ENCODE peak calls at places on chromosomes 6 and 20, in seven cellular contexts. One of them, this sample, is unnamed.
A peak's percentile ranks its signal among the peaks of the same experiment; 100 is the strongest.

GRCh38 chr6:37218061-37218460 is 39.5 kb upstream of the TBC1D22B start:
- DNase-seq in AG10803: no peak
- DNase-seq in CD4-positive, alpha-beta T cell: no peak
- DNase-seq in activated naive CD8-positive, alpha-beta T cell treated with anti-CD3 and anti-CD28 coated beads for 36 hours: no peak
- DNase-seq in AG09319: no peak
- DNase-seq in fibroblast of pulmonary artery: no peak
- DNase-seq in mammary epithelial cell: no peak
- DNase-seq in this sample: no peak

GRCh38 chr20:18287546-18287914 is 797 bp upstream of the ZNF133 start:
- DNase-seq in AG10803: no peak
- DNase-seq in CD4-positive, alpha-beta T cell: no peak
- DNase-seq in activated naive CD8-positive, alpha-beta T cell treated with anti-CD3 and anti-CD28 coated beads for 36 hours: no peak
- DNase-seq in AG09319: no peak
- DNase-seq in fibroblast of pulmonary artery: no peak
- DNase-seq in mammary epithelial cell: no peak
- DNase-seq in this sample: no peak

GRCh38 chr20:54382419-54382818 is 93.0 kb upstream of the DOK5 start:
- DNase-seq in AG10803: no peak
- DNase-seq in CD4-positive, alpha-beta T cell: no peak
- DNase-seq in activated naive CD8-positive, alpha-beta T cell treated with anti-CD3 and anti-CD28 coated beads for 36 hours: no peak
- DNase-seq in AG09319: no peak
- DNase-seq in fibroblast of pulmonary artery: no peak
- DNase-seq in mammary epithelial cell: no peak
- DNase-seq in this sample: no peak

GRCh38 chr6:4549556-4550226 is 226.5 kb upstream of the CDYL start:
- DNase-seq in AG10803: no peak
- DNase-seq in CD4-positive, alpha-beta T cell: no peak
- DNase-seq in activated naive CD8-positive, alpha-beta T cell treated with anti-CD3 and anti-CD28 coated beads for 36 hours: no peak
- DNase-seq in AG09319: no peak
- DNase-seq in fibroblast of pulmonary artery: no peak
- DNase-seq in mammary epithelial cell: no peak
- DNase-seq in this sample: no peak

GRCh38 chr20:47013606-47014005 is 119.0 kb downstream of the EYA2 start:
- DNase-seq in AG10803: no peak
- DNase-seq in CD4-positive, alpha-beta T cell: no peak
- DNase-seq in activated naive CD8-positive, alpha-beta T cell treated with anti-CD3 and anti-CD28 coated beads for 36 hours: no peak
- DNase-seq in AG09319: no peak
- DNase-seq in fibroblast of pulmonary artery: no peak
- DNase-seq in mammary epithelial cell: no peak
- DNase-seq in this sample: no peak

GRCh38 chr6:169702640-169703246 is 817 bp downstream of the C6orf120 start:
- DNase-seq in AG10803: no peak
- DNase-seq in CD4-positive, alpha-beta T cell: peak; percentile 32
- DNase-seq in activated naive CD8-positive, alpha-beta T cell treated with anti-CD3 and anti-CD28 coated beads for 36 hours: peak; percentile 56
- DNase-seq in AG09319: no peak
- DNase-seq in fibroblast of pulmonary artery: no peak
- DNase-seq in mammary epithelial cell: no peak
- DNase-seq in this sample: no peak

GRCh38 chr6:140182819-140183218 is 808.4 kb upstream of the CITED2 start:
- DNase-seq in AG10803: peak; percentile 68
- DNase-seq in CD4-positive, alpha-beta T cell: no peak
- DNase-seq in activated naive CD8-positive, alpha-beta T cell treated with anti-CD3 and anti-CD28 coated beads for 36 hours: no peak
- DNase-seq in AG09319: no peak
- DNase-seq in fibroblast of pulmonary artery: no peak
- DNase-seq in mammary epithelial cell: no peak
- DNase-seq in this sample: no peak

GRCh38 chr6:30227242-30227722 is 14.1 kb upstream of the TRIM26 start:
- DNase-seq in AG10803: no peak
- DNase-seq in CD4-positive, alpha-beta T cell: no peak
- DNase-seq in activated naive CD8-positive, alpha-beta T cell treated with anti-CD3 and anti-CD28 coated beads for 36 hours: no peak
- DNase-seq in AG09319: no peak
- DNase-seq in fibroblast of pulmonary artery: no peak
- DNase-seq in mammary epithelial cell: no peak
- DNase-seq in this sample: no peak

GRCh38 chr6:115969207-115969929 is 91.3 kb downstream of the FRK start:
- DNase-seq in AG10803: no peak
- DNase-seq in CD4-positive, alpha-beta T cell: no peak
- DNase-seq in activated naive CD8-positive, alpha-beta T cell treated with anti-CD3 and anti-CD28 coated beads for 36 hours: no peak
- DNase-seq in AG09319: no peak
- DNase-seq in fibroblast of pulmonary artery: peak; percentile 7
- DNase-seq in mammary epithelial cell: no peak
- DNase-seq in this sample: no peak

GRCh38 chr6:44255848-44256247 is 1.5 kb downstream of the SLC35B2 start:
- DNase-seq in AG10803: no peak
- DNase-seq in CD4-positive, alpha-beta T cell: no peak
- DNase-seq in activated naive CD8-positive, alpha-beta T cell treated with anti-CD3 and anti-CD28 coated beads for 36 hours: peak; percentile 29
- DNase-seq in AG09319: no peak
- DNase-seq in fibroblast of pulmonary artery: no peak
- DNase-seq in mammary epithelial cell: no peak
- DNase-seq in this sample: no peak

GRCh38 chr6:6943411-6943810 is 164.3 kb upstream of the RREB1 start:
- DNase-seq in AG10803: no peak
- DNase-seq in CD4-positive, alpha-beta T cell: no peak
- DNase-seq in activated naive CD8-positive, alpha-beta T cell treated with anti-CD3 and anti-CD28 coated beads for 36 hours: peak; percentile 5
- DNase-seq in AG09319: no peak
- DNase-seq in fibroblast of pulmonary artery: no peak
- DNase-seq in mammary epithelial cell: no peak
- DNase-seq in this sample: no peak

GRCh38 chr6:144151010-144151727 is 852 bp downstream of the STX11 start:
- DNase-seq in AG10803: no peak
- DNase-seq in CD4-positive, alpha-beta T cell: peak; percentile 43
- DNase-seq in activated naive CD8-positive, alpha-beta T cell treated with anti-CD3 and anti-CD28 coated beads for 36 hours: peak; percentile 66
- DNase-seq in AG09319: no peak
- DNase-seq in fibroblast of pulmonary artery: peak; percentile 16
- DNase-seq in mammary epithelial cell: peak; percentile 38
- DNase-seq in this sample: no peak

GRCh38 chr20:63441136-63441776 is 31.2 kb downstream of the KCNQ2 start:
- DNase-seq in AG10803: no peak
- DNase-seq in CD4-positive, alpha-beta T cell: no peak
- DNase-seq in activated naive CD8-positive, alpha-beta T cell treated with anti-CD3 and anti-CD28 coated beads for 36 hours: peak; percentile 73
- DNase-seq in AG09319: no peak
- DNase-seq in fibroblast of pulmonary artery: no peak
- DNase-seq in mammary epithelial cell: no peak
- DNase-seq in this sample: no peak

GRCh38 chr6:10873374-10873773 is 8.5 kb downstream of the GCM2 start:
- DNase-seq in AG10803: no peak
- DNase-seq in CD4-positive, alpha-beta T cell: no peak
- DNase-seq in activated naive CD8-positive, alpha-beta T cell treated with anti-CD3 and anti-CD28 coated beads for 36 hours: no peak
- DNase-seq in AG09319: no peak
- DNase-seq in fibroblast of pulmonary artery: no peak
- DNase-seq in mammary epithelial cell: peak; percentile 5
- DNase-seq in this sample: no peak

GRCh38 chr6:43695078-43695966 is 7.7 kb upstream of the MRPS18A start:
- DNase-seq in AG10803: no peak
- DNase-seq in CD4-positive, alpha-beta T cell: no peak
- DNase-seq in activated naive CD8-positive, alpha-beta T cell treated with anti-CD3 and anti-CD28 coated beads for 36 hours: no peak
- DNase-seq in AG09319: no peak
- DNase-seq in fibroblast of pulmonary artery: no peak
- DNase-seq in mammary epithelial cell: no peak
- DNase-seq in this sample: no peak

GRCh38 chr20:11935212-11935611 is 17.5 kb downstream of the BTBD3 start:
- DNase-seq in AG10803: no peak
- DNase-seq in CD4-positive, alpha-beta T cell: no peak
- DNase-seq in activated naive CD8-positive, alpha-beta T cell treated with anti-CD3 and anti-CD28 coated beads for 36 hours: no peak
- DNase-seq in AG09319: no peak
- DNase-seq in fibroblast of pulmonary artery: no peak
- DNase-seq in mammary epithelial cell: no peak
- DNase-seq in this sample: no peak

GRCh38 chr6:34144581-34145160 is 1.2 kb downstream of the GRM4 start:
- DNase-seq in AG10803: no peak
- DNase-seq in CD4-positive, alpha-beta T cell: no peak
- DNase-seq in activated naive CD8-positive, alpha-beta T cell treated with anti-CD3 and anti-CD28 coated beads for 36 hours: no peak
- DNase-seq in AG09319: no peak
- DNase-seq in fibroblast of pulmonary artery: no peak
- DNase-seq in mammary epithelial cell: no peak
- DNase-seq in this sample: no peak

GRCh38 chr20:17735206-17735804 is 35.5 kb downstream of the BANF2 start:
- DNase-seq in AG10803: peak; percentile 19
- DNase-seq in CD4-positive, alpha-beta T cell: no peak
- DNase-seq in activated naive CD8-positive, alpha-beta T cell treated with anti-CD3 and anti-CD28 coated beads for 36 hours: no peak
- DNase-seq in AG09319: no peak
- DNase-seq in fibroblast of pulmonary artery: peak; percentile 48
- DNase-seq in mammary epithelial cell: peak; percentile 19
- DNase-seq in this sample: no peak

GRCh38 chr6:116335612-116336011 is 35.1 kb upstream of the DSE start:
- DNase-seq in AG10803: no peak
- DNase-seq in CD4-positive, alpha-beta T cell: no peak
- DNase-seq in activated naive CD8-positive, alpha-beta T cell treated with anti-CD3 and anti-CD28 coated beads for 36 hours: no peak
- DNase-seq in AG09319: no peak
- DNase-seq in fibroblast of pulmonary artery: no peak
- DNase-seq in mammary epithelial cell: no peak
- DNase-seq in this sample: no peak

GRCh38 chr6:80610821-80611220 is 504.4 kb downstream of the BCKDHB start:
- DNase-seq in AG10803: peak; percentile 83
- DNase-seq in CD4-positive, alpha-beta T cell: no peak
- DNase-seq in activated naive CD8-positive, alpha-beta T cell treated with anti-CD3 and anti-CD28 coated beads for 36 hours: no peak
- DNase-seq in AG09319: no peak
- DNase-seq in fibroblast of pulmonary artery: peak; percentile 40
- DNase-seq in mammary epithelial cell: peak; percentile 69
- DNase-seq in this sample: peak; percentile 76

GRCh38 chr20:2382833-2383232 is 2.1 kb downstream of the TGM6 start:
- DNase-seq in AG10803: peak; percentile 29
- DNase-seq in CD4-positive, alpha-beta T cell: no peak
- DNase-seq in activated naive CD8-positive, alpha-beta T cell treated with anti-CD3 and anti-CD28 coated beads for 36 hours: no peak
- DNase-seq in AG09319: no peak
- DNase-seq in fibroblast of pulmonary artery: peak; percentile 3
- DNase-seq in mammary epithelial cell: peak; percentile 75
- DNase-seq in this sample: no peak

GRCh38 chr20:62602550-62602949 is 39.8 kb upstream of the SLCO4A1 start:
- DNase-seq in AG10803: no peak
- DNase-seq in CD4-positive, alpha-beta T cell: no peak
- DNase-seq in activated naive CD8-positive, alpha-beta T cell treated with anti-CD3 and anti-CD28 coated beads for 36 hours: peak; percentile 31
- DNase-seq in AG09319: no peak
- DNase-seq in fibroblast of pulmonary artery: no peak
- DNase-seq in mammary epithelial cell: peak; percentile 14
- DNase-seq in this sample: no peak

GRCh38 chr20:37984018-37984785 is 49.1 kb downstream of the TTI1 start:
- DNase-seq in AG10803: no peak
- DNase-seq in CD4-positive, alpha-beta T cell: no peak
- DNase-seq in activated naive CD8-positive, alpha-beta T cell treated with anti-CD3 and anti-CD28 coated beads for 36 hours: no peak
- DNase-seq in AG09319: no peak
- DNase-seq in fibroblast of pulmonary artery: no peak
- DNase-seq in mammary epithelial cell: no peak
- DNase-seq in this sample: no peak

GRCh38 chr6:128417698-128418097 is 102.7 kb downstream of the PTPRK start:
- DNase-seq in AG10803: no peak
- DNase-seq in CD4-positive, alpha-beta T cell: no peak
- DNase-seq in activated naive CD8-positive, alpha-beta T cell treated with anti-CD3 and anti-CD28 coated beads for 36 hours: no peak
- DNase-seq in AG09319: no peak
- DNase-seq in fibroblast of pulmonary artery: peak; percentile 63
- DNase-seq in mammary epithelial cell: no peak
- DNase-seq in this sample: no peak

GRCh38 chr6:64983108-64983507 is 723.9 kb downstream of the EYS start:
- DNase-seq in AG10803: no peak
- DNase-seq in CD4-positive, alpha-beta T cell: no peak
- DNase-seq in activated naive CD8-positive, alpha-beta T cell treated with anti-CD3 and anti-CD28 coated beads for 36 hours: no peak
- DNase-seq in AG09319: no peak
- DNase-seq in fibroblast of pulmonary artery: no peak
- DNase-seq in mammary epithelial cell: no peak
- DNase-seq in this sample: no peak

GRCh38 chr6:153043719-153044118 is 41.2 kb upstream of the MTRF1L start:
- DNase-seq in AG10803: no peak
- DNase-seq in CD4-positive, alpha-beta T cell: no peak
- DNase-seq in activated naive CD8-positive, alpha-beta T cell treated with anti-CD3 and anti-CD28 coated beads for 36 hours: no peak
- DNase-seq in AG09319: no peak
- DNase-seq in fibroblast of pulmonary artery: no peak
- DNase-seq in mammary epithelial cell: no peak
- DNase-seq in this sample: no peak

GRCh38 chr6:28977351-28978136 is 27.6 kb downstream of the ZNF311 start:
- DNase-seq in AG10803: peak; percentile 74
- DNase-seq in CD4-positive, alpha-beta T cell: no peak
- DNase-seq in activated naive CD8-positive, alpha-beta T cell treated with anti-CD3 and anti-CD28 coated beads for 36 hours: peak; percentile 45
- DNase-seq in AG09319: no peak
- DNase-seq in fibroblast of pulmonary artery: peak; percentile 78
- DNase-seq in mammary epithelial cell: peak; percentile 74
- DNase-seq in this sample: peak; percentile 68

GRCh38 chr20:11917663-11918062 is at the start of gene BTBD3:
- DNase-seq in AG10803: peak; percentile 63
- DNase-seq in CD4-positive, alpha-beta T cell: no peak
- DNase-seq in activated naive CD8-positive, alpha-beta T cell treated with anti-CD3 and anti-CD28 coated beads for 36 hours: no peak
- DNase-seq in AG09319: peak; percentile 15
- DNase-seq in fibroblast of pulmonary artery: peak; percentile 77
- DNase-seq in mammary epithelial cell: peak; percentile 83
- DNase-seq in this sample: peak; percentile 6

GRCh38 chr6:147117580-147117979 is 86.6 kb upstream of the STXBP5 start:
- DNase-seq in AG10803: peak; percentile 37
- DNase-seq in CD4-positive, alpha-beta T cell: no peak
- DNase-seq in activated naive CD8-positive, alpha-beta T cell treated with anti-CD3 and anti-CD28 coated beads for 36 hours: no peak
- DNase-seq in AG09319: no peak
- DNase-seq in fibroblast of pulmonary artery: peak; percentile 41
- DNase-seq in mammary epithelial cell: no peak
- DNase-seq in this sample: no peak

GRCh38 chr6:106501836-106502447 is 127.4 kb downstream of the RTN4IP1 start:
- DNase-seq in AG10803: no peak
- DNase-seq in CD4-positive, alpha-beta T cell: no peak
- DNase-seq in activated naive CD8-positive, alpha-beta T cell treated with anti-CD3 and anti-CD28 coated beads for 36 hours: no peak
- DNase-seq in AG09319: no peak
- DNase-seq in fibroblast of pulmonary artery: no peak
- DNase-seq in mammary epithelial cell: no peak
- DNase-seq in this sample: no peak

GRCh38 chr6:88881451-88881850 is 82.0 kb downstream of the RNGTT start:
- DNase-seq in AG10803: peak; percentile 12
- DNase-seq in CD4-positive, alpha-beta T cell: no peak
- DNase-seq in activated naive CD8-positive, alpha-beta T cell treated with anti-CD3 and anti-CD28 coated beads for 36 hours: no peak
- DNase-seq in AG09319: no peak
- DNase-seq in fibroblast of pulmonary artery: peak; percentile 14
- DNase-seq in mammary epithelial cell: no peak
- DNase-seq in this sample: no peak

GRCh38 chr20:25282034-25282781 is 34.3 kb downstream of the PYGB start:
- DNase-seq in AG10803: no peak
- DNase-seq in CD4-positive, alpha-beta T cell: no peak
- DNase-seq in activated naive CD8-positive, alpha-beta T cell treated with anti-CD3 and anti-CD28 coated beads for 36 hours: no peak
- DNase-seq in AG09319: no peak
- DNase-seq in fibroblast of pulmonary artery: no peak
- DNase-seq in mammary epithelial cell: no peak
- DNase-seq in this sample: no peak

GRCh38 chr20:20731945-20732296 is 19.5 kb upstream of the RALGAPA2 start:
- DNase-seq in AG10803: no peak
- DNase-seq in CD4-positive, alpha-beta T cell: no peak
- DNase-seq in activated naive CD8-positive, alpha-beta T cell treated with anti-CD3 and anti-CD28 coated beads for 36 hours: no peak
- DNase-seq in AG09319: no peak
- DNase-seq in fibroblast of pulmonary artery: peak; percentile 61
- DNase-seq in mammary epithelial cell: peak; percentile 70
- DNase-seq in this sample: no peak

GRCh38 chr6:4647414-4648365 is 128.5 kb upstream of the CDYL start:
- DNase-seq in AG10803: peak; percentile 74
- DNase-seq in CD4-positive, alpha-beta T cell: no peak
- DNase-seq in activated naive CD8-positive, alpha-beta T cell treated with anti-CD3 and anti-CD28 coated beads for 36 hours: peak; percentile 35
- DNase-seq in AG09319: peak; percentile 24
- DNase-seq in fibroblast of pulmonary artery: peak; percentile 86
- DNase-seq in mammary epithelial cell: peak; percentile 63
- DNase-seq in this sample: peak; percentile 32

GRCh38 chr6:155832596-155832995 is 377.0 kb upstream of the NOX3 start:
- DNase-seq in AG10803: peak; percentile 1
- DNase-seq in CD4-positive, alpha-beta T cell: no peak
- DNase-seq in activated naive CD8-positive, alpha-beta T cell treated with anti-CD3 and anti-CD28 coated beads for 36 hours: no peak
- DNase-seq in AG09319: no peak
- DNase-seq in fibroblast of pulmonary artery: peak; percentile 85
- DNase-seq in mammary epithelial cell: peak; percentile 3
- DNase-seq in this sample: no peak

GRCh38 chr6:147852772-147853171 is 344.3 kb downstream of the SAMD5 start:
- DNase-seq in AG10803: no peak
- DNase-seq in CD4-positive, alpha-beta T cell: no peak
- DNase-seq in activated naive CD8-positive, alpha-beta T cell treated with anti-CD3 and anti-CD28 coated beads for 36 hours: no peak
- DNase-seq in AG09319: no peak
- DNase-seq in fibroblast of pulmonary artery: no peak
- DNase-seq in mammary epithelial cell: no peak
- DNase-seq in this sample: no peak

This sample was measured in GM04503.